ENCODE peak calls at places on chromosomes 11 and 22, in seven cellular contexts. W, P, E, V, C, Z and F are unnamed samples.

GRCh38 chr22:27551402-27551801 is 250.2 kb downstream of the MN1 start:
- DNase-seq in W (no peak), E (no peak), Z (no peak), P (no peak), C (no peak), V (no peak), F (no peak)

GRCh38 chr11:127108838-127109237 is 108.3 kb upstream of the KIRREL3 start:
- DNase-seq in P (no peak), C (no peak), Z (no peak), V (no peak), E (peak), W (no peak), F (no peak)

GRCh38 chr11:100574894-100575769 is 112.0 kb upstream of the ARHGAP42 start:
- DNase-seq in E (no peak), Z (no peak), C (peak), W (no peak), P (no peak), V (no peak), F (no peak)

GRCh38 chr11:69546735-69547370 is 65.4 kb downstream of the LINC01488 start:
- DNase-seq in V (no peak), W (no peak), C (no peak), E (no peak), Z (no peak), P (no peak), F (no peak)

GRCh38 chr11:19963697-19964340 is 196.5 kb downstream of the DBX1 start:
- DNase-seq in C (no peak), Z (no peak), V (no peak), W (no peak), E (no peak), P (no peak), F (no peak)

GRCh38 chr11:102479733-102480132 is 27.2 kb upstream of the TMEM123 start:
- DNase-seq in P (no peak), C (no peak), Z (no peak), E (no peak), W (no peak), V (no peak), F (no peak)

GRCh38 chr11:83194284-83195175 is 1.0 kb downstream of the ANKRD42 start:
- DNase-seq in W (peak), P (peak), E (peak), Z (peak), V (peak), C (peak), F (peak)

GRCh38 chr11:11356842-11357241 is 3.8 kb upstream of the CSNK2A3 start:
- DNase-seq in W (no peak), P (no peak), E (peak), C (no peak), V (no peak), Z (no peak), F (no peak)

GRCh38 chr22:30097861-30098260 is 17.6 kb downstream of the HORMAD2 start:
- DNase-seq in V (no peak), W (no peak), Z (no peak), C (no peak), P (no peak), E (no peak), F (no peak)

GRCh38 chr22:24751518-24751917 is 23.0 kb downstream of the PIWIL3 start:
- DNase-seq in W (no peak), E (no peak), P (no peak), C (no peak), Z (no peak), V (no peak), F (no peak)

GRCh38 chr11:7595016-7595869 is 78.1 kb downstream of the CYB5R2 start:
- DNase-seq in Z (no peak), E (no peak), V (no peak), P (no peak), C (peak), W (no peak), F (no peak)

GRCh38 chr22:30362632-30363281 is 6.0 kb downstream of the CCDC157 start:
- DNase-seq in Z (no peak), V (peak), E (no peak), W (no peak), C (no peak), P (no peak), F (no peak)

GRCh38 chr11:120326845-120327281 is 1.8 kb downstream of the TLCD5 start:
- DNase-seq in Z (no peak), V (no peak), E (no peak), P (no peak), W (no peak), C (no peak), F (no peak)

GRCh38 chr11:19679952-19680823 is 32.4 kb upstream of the NAV2 start:
- DNase-seq in W (peak), Z (peak), P (no peak), E (no peak), C (peak), V (peak), F (peak)

GRCh38 chr22:28222066-28222465 is 303.0 kb upstream of the PITPNB start:
- DNase-seq in V (no peak), P (no peak), C (no peak), W (no peak), Z (no peak), E (no peak), F (no peak)

GRCh38 chr11:17157773-17158172 is 50.0 kb downstream of the PIK3C2A start:
- DNase-seq in P (no peak), E (no peak), C (no peak), W (no peak), Z (no peak), V (no peak), F (no peak)

GRCh38 chr11:469684-470667 is 19.9 kb downstream of the PTDSS2 start:
- DNase-seq in P (no peak), E (no peak), W (no peak), Z (no peak), C (peak), V (no peak), F (peak)

GRCh38 chr22:45225732-45226560 is 14.7 kb downstream of the KIAA0930 start:
- DNase-seq in P (no peak), E (peak), C (peak), W (peak), Z (peak), V (no peak), F (no peak)

GRCh38 chr22:36077261-36077660 is 48.6 kb upstream of the RBFOX2 start:
- DNase-seq in P (no peak), C (peak), V (no peak), W (no peak), Z (no peak), E (no peak), F (no peak)